ENCODE peak calls at places on chromosomes 16 and 17, in six cellular contexts. A is fibroblast of lung; U is progenitor cell of endocrine pancreas; X is psoas muscle; C is T-cell; E is activated CD8-positive, alpha-beta T cell treated with anti-CD3 and anti-CD28 coated beads, Interleukin-2, amount 10 ng/mL, durations not matched to agents 7 days and 5 days. S is an unnamed sample.

GRCh38 chr17:34993031-34993430 is 12.7 kb downstream of the LIG3 start:
- DNase-seq in X (no peak), C (no peak), E (no peak), U (no peak), A (no peak), S (no peak)

GRCh38 chr16:23392223-23392600 is 60.8 kb downstream of the COG7 start:
- DNase-seq in A (no peak), X (no peak), E (no peak), U (no peak), C (no peak), S (no peak)

GRCh38 chr17:2406903-2407790 is 6.3 kb upstream of the MNT start:
- DNase-seq in A (peak; percentile 93), E (no peak), U (no peak), C (no peak), X (peak; percentile 79), S (peak; percentile 95)

GRCh38 chr17:7560172-7561027 is 1.3 kb upstream of the SENP3 start:
- DNase-seq in X (peak; percentile 70), E (peak; percentile 75), A (peak; percentile 50), C (peak; percentile 24), U (peak; percentile 73), S (peak; percentile 80)

GRCh38 chr16:77169650-77170236 is 21.2 kb upstream of the MON1B start:
- DNase-seq in E (peak; percentile 64), X (no peak), U (peak; percentile 42), A (peak; percentile 47), C (no peak), S (peak; percentile 65)

GRCh38 chr16:81175325-81175891 is 63.1 kb upstream of the BCO1 start:
- DNase-seq in E (no peak), C (no peak), U (no peak), A (peak; percentile 46), X (no peak), S (peak; percentile 31)

GRCh38 chr16:1990336-1991134 is 765 bp downstream of the SYNGR3 start:
- DNase-seq in C (no peak), E (peak; percentile 58), A (no peak), U (no peak), X (no peak), S (no peak)

GRCh38 chr17:71011389-71011788 is 842.1 kb downstream of the KCNJ2 start:
- DNase-seq in X (no peak), U (no peak), A (no peak), C (no peak), E (no peak), S (no peak)

GRCh38 chr17:32265192-32265895 is at the start of gene RHBDL3:
- DNase-seq in A (no peak), U (no peak), C (no peak), X (no peak), E (no peak), S (no peak)

S was measured in kidney tubule cell.